ENCODE peak calls at places on chromosome 18, in seven cellular contexts. H, Q, Z, S, G, V and M are unnamed samples.

GRCh38 chr18:60021556-60021955 is 121.8 kb downstream of the PMAIP1 start:
- DNase-seq in H (no peak), Q (no peak), Z (no peak), S (no peak), G (no peak), V (no peak), M (no peak)

GRCh38 chr18:44715245-44715644 is 34.6 kb downstream of the SETBP1 start:
- DNase-seq in H (no peak), Q (no peak), Z (no peak), S (no peak), G (no peak), V (peak), M (peak)

GRCh38 chr18:79246309-79247108 is 149.2 kb upstream of the NFATC1 start:
- DNase-seq in H (peak), Q (peak), Z (peak), S (peak), G (peak), V (peak), M (peak)

GRCh38 chr18:78659748-78660147 is 319.9 kb upstream of the SALL3 start:
- DNase-seq in H (no peak), Q (no peak), Z (peak), S (peak), G (no peak), V (no peak), M (no peak)

GRCh38 chr18:35515460-35516130 is 17.8 kb upstream of the INO80C start:
- DNase-seq in H (no peak), Q (no peak), Z (no peak), S (no peak), G (no peak), V (peak), M (no peak)

GRCh38 chr18:37251679-37252078 is 313.9 kb downstream of the CELF4 start:
- DNase-seq in H (peak), Q (no peak), Z (peak), S (no peak), G (no peak), V (no peak), M (no peak)

GRCh38 chr18:74294526-74294925 is 2.8 kb upstream of the CYB5A start:
- DNase-seq in H (no peak), Q (no peak), Z (no peak), S (no peak), G (no peak), V (no peak), M (no peak)

GRCh38 chr18:41396861-41397260 is 558.2 kb upstream of the PIK3C3 start:
- DNase-seq in H (no peak), Q (no peak), Z (no peak), S (no peak), G (no peak), V (no peak), M (no peak)

GRCh38 chr18:1075310-1075709 is 170.6 kb downstream of the ADCYAP1 start:
- DNase-seq in H (no peak), Q (no peak), Z (no peak), S (no peak), G (no peak), V (no peak), M (no peak)

GRCh38 chr18:25306671-25307070 is 45.3 kb downstream of the ZNF521 start:
- DNase-seq in H (no peak), Q (no peak), Z (no peak), S (no peak), G (no peak), V (no peak), M (no peak)

GRCh38 chr18:6370410-6370809 is 44.3 kb downstream of the L3MBTL4 start:
- DNase-seq in H (no peak), Q (peak), Z (no peak), S (no peak), G (no peak), V (no peak), M (no peak)

GRCh38 chr18:9055185-9055584 is 47.3 kb upstream of the NDUFV2 start:
- DNase-seq in H (peak), Q (no peak), Z (no peak), S (peak), G (no peak), V (peak), M (peak)

GRCh38 chr18:9741821-9742541 is 33.9 kb downstream of the RAB31 start:
- DNase-seq in H (peak), Q (no peak), Z (no peak), S (peak), G (peak), V (no peak), M (peak)

GRCh38 chr18:36073676-36074075 is 6.3 kb upstream of the RPRD1A start:
- DNase-seq in H (no peak), Q (no peak), Z (no peak), S (no peak), G (no peak), V (peak), M (no peak)

GRCh38 chr18:21912339-21913239 is 172.0 kb downstream of the MIB1 start:
- DNase-seq in H (no peak), Q (no peak), Z (no peak), S (no peak), G (no peak), V (no peak), M (no peak)

GRCh38 chr18:23689616-23690504 is 607 bp downstream of the LAMA3 start:
- DNase-seq in H (peak), Q (peak), Z (peak), S (no peak), G (peak), V (no peak), M (no peak)

GRCh38 chr18:74652392-74652988 is 54.8 kb downstream of the ZNF407 start:
- DNase-seq in H (peak), Q (no peak), Z (no peak), S (peak), G (no peak), V (peak), M (peak)

GRCh38 chr18:52343138-52343537 is 3.1 kb downstream of the DCC start:
- DNase-seq in H (peak), Q (no peak), Z (no peak), S (no peak), G (no peak), V (no peak), M (peak)

GRCh38 chr18:45548614-45549013 is 66.7 kb upstream of the SLC14A2 start:
- DNase-seq in H (no peak), Q (no peak), Z (no peak), S (no peak), G (no peak), V (no peak), M (no peak)

GRCh38 chr18:8762968-8763367 is 57.6 kb downstream of the MTCL1 start:
- DNase-seq in H (no peak), Q (no peak), Z (no peak), S (no peak), G (no peak), V (no peak), M (no peak)

GRCh38 chr18:76958692-76959341 is 136.5 kb downstream of the ZNF236 start:
- DNase-seq in H (no peak), Q (no peak), Z (no peak), S (no peak), G (no peak), V (peak), M (peak)

GRCh38 chr18:80253871-80254492 is 6.7 kb upstream of the PARD6G start:
- DNase-seq in H (peak), Q (no peak), Z (no peak), S (no peak), G (no peak), V (no peak), M (no peak)

GRCh38 chr18:73942081-73942625 is 205.5 kb downstream of the FBXO15 start:
- DNase-seq in H (no peak), Q (no peak), Z (no peak), S (no peak), G (no peak), V (no peak), M (no peak)

GRCh38 chr18:48324651-48325050 is 84.5 kb downstream of the ZBTB7C start:
- DNase-seq in H (no peak), Q (no peak), Z (no peak), S (no peak), G (no peak), V (no peak), M (no peak)

GRCh38 chr18:2313332-2313731 is 258.0 kb downstream of the METTL4 start:
- DNase-seq in H (no peak), Q (no peak), Z (no peak), S (no peak), G (no peak), V (no peak), M (no peak)

GRCh38 chr18:31206787-31207381 is 44.2 kb upstream of the DSC1 start:
- DNase-seq in H (peak), Q (peak), Z (peak), S (peak), G (peak), V (no peak), M (peak)

GRCh38 chr18:34085140-34085739 is 139.5 kb downstream of the NOL4 start:
- DNase-seq in H (no peak), Q (no peak), Z (no peak), S (no peak), G (no peak), V (no peak), M (no peak)

GRCh38 chr18:75350440-75350839 is 77.1 kb downstream of the SMIM21 start:
- DNase-seq in H (no peak), Q (no peak), Z (no peak), S (no peak), G (no peak), V (peak), M (no peak)

GRCh38 chr18:58886864-58887612 is 22.4 kb downstream of the ZNF532 start:
- DNase-seq in H (no peak), Q (no peak), Z (no peak), S (no peak), G (no peak), V (no peak), M (no peak)
- H3K4me3 ChIP-seq in H (no peak), Q (no peak), Z (no peak), S (no peak), G (peak), V (no peak), M (no peak)

GRCh38 chr18:67583621-67584020 is 67.1 kb upstream of the DSEL start:
- DNase-seq in H (no peak), Q (no peak), Z (no peak), S (no peak), G (no peak), V (no peak), M (peak)
- TF ChIP-seq CTCF in H (no peak), Q (no peak), Z (no peak), S (no peak), G (no peak), V (no peak), M (no peak)

DNA sequence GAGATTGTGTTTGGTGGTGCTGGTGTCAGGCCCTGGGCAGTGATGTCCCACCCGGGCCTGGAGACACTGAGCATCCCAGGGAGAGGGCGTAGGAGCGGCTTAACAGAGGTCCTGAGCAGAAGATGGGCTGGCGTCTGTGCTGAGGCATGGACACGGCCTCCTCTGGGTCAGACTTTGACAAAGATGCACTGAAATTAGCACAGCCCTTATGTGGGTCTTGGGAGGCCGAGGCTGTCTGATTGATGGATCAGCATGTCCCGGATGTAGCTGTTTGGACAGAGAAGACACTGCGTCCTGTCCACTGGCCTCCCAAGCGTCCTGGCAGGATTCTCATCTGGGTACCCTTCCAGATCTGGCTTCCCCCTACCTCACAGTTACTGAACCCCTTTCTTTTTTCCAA is 159.4 kb downstream of the ANKRD30B start:
- DNase-seq in H (no peak), Q (no peak), Z (no peak), S (no peak), G (no peak), V (no peak), M (no peak)
- H3K4me3 ChIP-seq in H (no peak), Q (no peak), Z (no peak), S (no peak), G (no peak), V (no peak), M (no peak)

GRCh38 chr18:64409511-64409910 is 260.6 kb upstream of the LINC00305 start:
- DNase-seq in H (peak), Q (no peak), Z (no peak), S (peak), G (no peak), V (no peak), M (peak)
- TF ChIP-seq CTCF in H (no peak), Q (peak), Z (peak), S (peak), G (peak), V (no peak), M (peak)

DNA sequence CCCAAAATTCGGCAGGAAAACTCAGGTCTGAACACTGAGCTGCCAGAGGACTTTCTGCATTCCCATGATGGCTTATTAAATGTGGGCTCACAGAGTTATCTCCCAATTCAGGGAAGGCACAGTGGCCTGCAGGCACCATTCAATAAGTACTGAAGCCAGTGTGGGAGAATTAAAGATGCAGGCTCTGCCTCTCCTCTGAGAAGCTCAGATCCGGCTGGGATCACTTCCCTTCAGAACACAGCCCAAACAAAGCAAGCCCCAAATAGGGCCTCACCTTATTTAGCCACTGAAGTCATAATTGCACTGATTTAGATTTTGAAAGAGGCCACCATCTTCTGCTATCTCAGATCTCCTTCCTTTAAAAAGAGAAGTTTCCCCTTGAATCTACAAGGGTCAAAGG is 94.3 kb downstream of the MAPK4 start:
- DNase-seq in H (no peak), Q (no peak), Z (no peak), S (no peak), G (no peak), V (no peak), M (no peak)
- H3K4me3 ChIP-seq in H (no peak), Q (no peak), Z (no peak), S (no peak), G (no peak), V (no peak), M (no peak)